ENCODE peak calls at places on chromosomes 16 and 17, in nine cellular contexts. N, E, A, B, R, O, G, V and D are unnamed samples.

GRCh38 chr17:17906418-17907215 is 65.6 kb downstream of the TOM1L2 start:
- DNase-seq in V (no peak), B (no peak), R (no peak), G (no peak), E (no peak), O (no peak), A (no peak), N (no peak), D (no peak)

GRCh38 chr17:4965311-4965986 is 2.2 kb downstream of the SPAG7 start:
- DNase-seq in N (no peak), B (no peak), E (no peak), A (no peak), O (no peak), G (no peak), R (no peak), V (no peak), D (no peak)

GRCh38 chr16:9331503-9331902 is 240.1 kb downstream of the HAPSTR1 start:
- DNase-seq in V (no peak), B (no peak), O (no peak), G (no peak), A (no peak), R (no peak), E (no peak), N (no peak), D (no peak)

GRCh38 chr17:17724991-17725852 is 44.0 kb downstream of the RAI1 start:
- DNase-seq in O (no peak), N (no peak), R (no peak), G (no peak), A (no peak), E (no peak), B (no peak), V (no peak), D (no peak)

GRCh38 chr16:6573577-6573976 is 759.1 kb upstream of the RBFOX1 start:
- DNase-seq in A (no peak), E (peak; percentile 11), R (no peak), N (no peak), B (peak; percentile 7), G (no peak), O (no peak), V (peak; percentile 72), D (no peak)

GRCh38 chr16:11674818-11675560 is 6.7 kb downstream of the SNN start:
- DNase-seq in E (no peak), V (no peak), O (peak; percentile 29), B (peak; percentile 54), N (no peak), A (no peak), G (no peak), R (no peak), D (no peak)

GRCh38 chr16:84913315-84913714 is 93.5 kb downstream of the CRISPLD2 start:
- DNase-seq in R (no peak), O (no peak), E (no peak), V (peak; percentile 43), N (no peak), A (no peak), B (no peak), G (no peak), D (no peak)

GRCh38 chr17:28105501-28105900 is 63.0 kb downstream of the NLK start:
- DNase-seq in O (peak; percentile 34), E (no peak), B (no peak), V (no peak), G (no peak), N (no peak), R (no peak), A (no peak), D (peak; percentile 36)

GRCh38 chr17:67157732-67158639 is 87.0 kb downstream of the HELZ start:
- DNase-seq in A (peak; percentile 65), E (no peak), O (peak; percentile 22), N (no peak), B (peak; percentile 40), R (no peak), G (no peak), V (no peak), D (no peak)

GRCh38 chr17:70775667-70776066 is 606.3 kb downstream of the KCNJ2 start:
- DNase-seq in G (no peak), O (no peak), R (no peak), V (peak; percentile 27), N (no peak), E (no peak), A (no peak), B (no peak), D (no peak)

GRCh38 chr16:66927918-66928649 is 2.7 kb upstream of the RRAD start:
- DNase-seq in O (peak; percentile 21), N (no peak), V (no peak), A (no peak), R (no peak), B (peak; percentile 90), E (no peak), G (no peak), D (peak; percentile 51)

GRCh38 chr17:10888858-10889257 is 51.0 kb upstream of the PIRT start:
- DNase-seq in O (no peak), V (peak; percentile 39), A (no peak), R (no peak), E (no peak), G (no peak), B (no peak), N (no peak), D (no peak)

GRCh38 chr17:28978565-28978964 is 27.2 kb upstream of the PHF12 start:
- DNase-seq in N (no peak), O (no peak), E (no peak), R (no peak), B (no peak), V (no peak), A (no peak), G (no peak), D (no peak)

GRCh38 chr16:84930298-84931106 is 80.8 kb downstream of the ZDHHC7 start:
- DNase-seq in E (no peak), N (no peak), V (no peak), O (no peak), B (no peak), G (no peak), A (no peak), R (no peak), D (no peak)

GRCh38 chr16:21656795-21657768 is 4.7 kb upstream of the IGSF6 start:
- DNase-seq in O (peak; percentile 42), E (no peak), N (no peak), A (peak; percentile 50), B (peak; percentile 62), R (peak; percentile 14), G (no peak), V (no peak), D (no peak)

GRCh38 chr17:54903375-54903774 is 2.7 kb downstream of the TOM1L1 start:
- DNase-seq in E (peak; percentile 52), O (peak; percentile 23), A (peak; percentile 8), G (no peak), R (peak; percentile 63), N (no peak), V (peak; percentile 24), B (no peak), D (no peak)

GRCh38 chr16:11151156-11151904 is 104.7 kb downstream of the SOCS1 start:
- DNase-seq in G (no peak), O (no peak), V (no peak), B (peak; percentile 25), R (no peak), A (no peak), E (no peak), N (no peak), D (no peak)

GRCh38 chr16:82034981-82035612 is at the start of gene HSD17B2:
- DNase-seq in R (peak; percentile 79), B (peak; percentile 80), A (no peak), N (no peak), V (no peak), O (peak; percentile 53), G (no peak), E (no peak), D (peak; percentile 83)

GRCh38 chr16:67923414-67924127 is 8.1 kb downstream of the CTRL start:
- DNase-seq in N (no peak), A (no peak), B (no peak), V (no peak), E (no peak), G (no peak), O (peak; percentile 25), R (no peak), D (no peak)

GRCh38 chr17:60141111-60142018 is 8.4 kb upstream of the CA4 start:
- DNase-seq in V (peak; percentile 52), O (peak; percentile 38), A (no peak), N (no peak), E (no peak), G (no peak), R (no peak), B (peak; percentile 53), D (peak; percentile 14)

GRCh38 chr16:48347980-48348379 is 37.2 kb downstream of the SIAH1 start:
- DNase-seq in E (no peak), R (no peak), A (no peak), O (no peak), B (no peak), G (no peak), V (peak; percentile 43), N (no peak), D (no peak)

GRCh38 chr17:42571435-42572225 is 4.7 kb downstream of the MLX start:
- DNase-seq in R (no peak), A (no peak), V (no peak), O (no peak), G (no peak), B (no peak), N (no peak), E (no peak), D (no peak)

GRCh38 chr16:67191995-67192681 is at the start of gene E2F4:
- DNase-seq in N (peak; percentile 86), R (no peak), G (peak; percentile 64), O (peak; percentile 92), B (peak; percentile 87), V (peak; percentile 91), A (peak; percentile 64), E (peak; percentile 92), D (peak; percentile 77)

GRCh38 chr17:72947475-72947874 is 145.0 kb downstream of the SLC39A11 start:
- DNase-seq in R (no peak), O (no peak), B (no peak), G (no peak), E (no peak), A (no peak), N (no peak), V (no peak), D (no peak)